ENCODE peak calls at places on chromosome 17, in eight cellular contexts. One of them, this sample, is unnamed.

GRCh38 chr17:28645576-28645939 is 600 bp upstream of the BLTP2 start:
- DNase-seq in IMR-90: no peak
- DNase-seq in HEK293T: no peak
- DNase-seq in activated naive CD8-positive, alpha-beta T cell treated with anti-CD3 and anti-CD28 coated beads, Interleukin-2, amount 50 U/mL, for 24 hours: no peak
- DNase-seq in PC-9: no peak
- DNase-seq in HS-5: no peak
- DNase-seq in C1 segment of cervical spinal cord: no peak
- DNase-seq in AG04450: no peak
- DNase-seq in this sample: peak; percentile 63

GRCh38 chr17:60161598-60162330 is 12.0 kb downstream of the CA4 start:
- DNase-seq in IMR-90: no peak
- DNase-seq in HEK293T: no peak
- DNase-seq in activated naive CD8-positive, alpha-beta T cell treated with anti-CD3 and anti-CD28 coated beads, Interleukin-2, amount 50 U/mL, for 24 hours: no peak
- DNase-seq in PC-9: no peak
- DNase-seq in HS-5: no peak
- DNase-seq in C1 segment of cervical spinal cord: no peak
- DNase-seq in AG04450: no peak
- DNase-seq in this sample: no peak

GRCh38 chr17:39175695-39176093 is 9.7 kb upstream of the ARL5C start:
- DNase-seq in IMR-90: no peak
- DNase-seq in HEK293T: no peak
- DNase-seq in activated naive CD8-positive, alpha-beta T cell treated with anti-CD3 and anti-CD28 coated beads, Interleukin-2, amount 50 U/mL, for 24 hours: no peak
- DNase-seq in PC-9: no peak
- DNase-seq in HS-5: no peak
- DNase-seq in C1 segment of cervical spinal cord: no peak
- DNase-seq in AG04450: no peak
- DNase-seq in this sample: no peak

GRCh38 chr17:55726440-55726839 is 3.8 kb upstream of the TMEM100 start:
- DNase-seq in IMR-90: peak; percentile 91
- DNase-seq in HEK293T: no peak
- DNase-seq in activated naive CD8-positive, alpha-beta T cell treated with anti-CD3 and anti-CD28 coated beads, Interleukin-2, amount 50 U/mL, for 24 hours: no peak
- DNase-seq in PC-9: no peak
- DNase-seq in HS-5: peak; percentile 81
- DNase-seq in C1 segment of cervical spinal cord: no peak
- DNase-seq in AG04450: peak; percentile 80
- DNase-seq in this sample: peak; percentile 84

GRCh38 chr17:2157081-2157480 is 102.2 kb downstream of the HIC1 start:
- DNase-seq in IMR-90: peak; percentile 66
- DNase-seq in HEK293T: no peak
- DNase-seq in activated naive CD8-positive, alpha-beta T cell treated with anti-CD3 and anti-CD28 coated beads, Interleukin-2, amount 50 U/mL, for 24 hours: no peak
- DNase-seq in PC-9: no peak
- DNase-seq in HS-5: no peak
- DNase-seq in C1 segment of cervical spinal cord: no peak
- DNase-seq in AG04450: no peak
- DNase-seq in this sample: peak; percentile 53

GRCh38 chr17:8152981-8153549 is 861 bp upstream of the PER1 start:
- DNase-seq in IMR-90: no peak
- DNase-seq in HEK293T: no peak
- DNase-seq in activated naive CD8-positive, alpha-beta T cell treated with anti-CD3 and anti-CD28 coated beads, Interleukin-2, amount 50 U/mL, for 24 hours: no peak
- DNase-seq in PC-9: no peak
- DNase-seq in HS-5: no peak
- DNase-seq in C1 segment of cervical spinal cord: peak; percentile 70
- DNase-seq in AG04450: no peak
- DNase-seq in this sample: peak; percentile 76

GRCh38 chr17:41544497-41544896 is 16.4 kb upstream of the KRT19 start:
- DNase-seq in IMR-90: no peak
- DNase-seq in HEK293T: no peak
- DNase-seq in activated naive CD8-positive, alpha-beta T cell treated with anti-CD3 and anti-CD28 coated beads, Interleukin-2, amount 50 U/mL, for 24 hours: no peak
- DNase-seq in PC-9: no peak
- DNase-seq in HS-5: no peak
- DNase-seq in C1 segment of cervical spinal cord: no peak
- DNase-seq in AG04450: no peak
- DNase-seq in this sample: no peak

GRCh38 chr17:72609501-72609900 is 483.0 kb downstream of the SLC39A11 start:
- DNase-seq in IMR-90: peak; percentile 38
- DNase-seq in HEK293T: no peak
- DNase-seq in activated naive CD8-positive, alpha-beta T cell treated with anti-CD3 and anti-CD28 coated beads, Interleukin-2, amount 50 U/mL, for 24 hours: no peak
- DNase-seq in PC-9: no peak
- DNase-seq in HS-5: no peak
- DNase-seq in C1 segment of cervical spinal cord: no peak
- DNase-seq in AG04450: no peak
- DNase-seq in this sample: no peak

GRCh38 chr17:82234211-82235055 is 5.6 kb downstream of the SLC16A3 start:
- DNase-seq in IMR-90: no peak
- DNase-seq in HEK293T: no peak
- DNase-seq in activated naive CD8-positive, alpha-beta T cell treated with anti-CD3 and anti-CD28 coated beads, Interleukin-2, amount 50 U/mL, for 24 hours: no peak
- DNase-seq in PC-9: peak; percentile 84
- DNase-seq in HS-5: no peak
- DNase-seq in C1 segment of cervical spinal cord: no peak
- DNase-seq in AG04450: no peak
- DNase-seq in this sample: no peak

GRCh38 chr17:28526381-28526780 is 20.2 kb downstream of the FOXN1 start:
- DNase-seq in IMR-90: no peak
- DNase-seq in HEK293T: no peak
- DNase-seq in activated naive CD8-positive, alpha-beta T cell treated with anti-CD3 and anti-CD28 coated beads, Interleukin-2, amount 50 U/mL, for 24 hours: no peak
- DNase-seq in PC-9: no peak
- DNase-seq in HS-5: no peak
- DNase-seq in C1 segment of cervical spinal cord: no peak
- DNase-seq in AG04450: no peak
- DNase-seq in this sample: no peak

GRCh38 chr17:82627827-82628226 is 20.4 kb downstream of the WDR45B start:
- DNase-seq in IMR-90: no peak
- DNase-seq in HEK293T: no peak
- DNase-seq in activated naive CD8-positive, alpha-beta T cell treated with anti-CD3 and anti-CD28 coated beads, Interleukin-2, amount 50 U/mL, for 24 hours: no peak
- DNase-seq in PC-9: no peak
- DNase-seq in HS-5: no peak
- DNase-seq in C1 segment of cervical spinal cord: no peak
- DNase-seq in AG04450: no peak
- DNase-seq in this sample: no peak

GRCh38 chr17:80252871-80253270 is 7.8 kb upstream of the RNF213 start:
- DNase-seq in IMR-90: no peak
- DNase-seq in HEK293T: peak; percentile 55
- DNase-seq in activated naive CD8-positive, alpha-beta T cell treated with anti-CD3 and anti-CD28 coated beads, Interleukin-2, amount 50 U/mL, for 24 hours: peak; percentile 86
- DNase-seq in PC-9: peak; percentile 78
- DNase-seq in HS-5: no peak
- DNase-seq in C1 segment of cervical spinal cord: no peak
- DNase-seq in AG04450: no peak
- DNase-seq in this sample: no peak

GRCh38 chr17:62923515-62924150 is 42.4 kb upstream of the TANC2 start:
- DNase-seq in IMR-90: no peak
- DNase-seq in HEK293T: no peak
- DNase-seq in activated naive CD8-positive, alpha-beta T cell treated with anti-CD3 and anti-CD28 coated beads, Interleukin-2, amount 50 U/mL, for 24 hours: no peak
- DNase-seq in PC-9: no peak
- DNase-seq in HS-5: no peak
- DNase-seq in C1 segment of cervical spinal cord: no peak
- DNase-seq in AG04450: no peak
- DNase-seq in this sample: no peak

GRCh38 chr17:81260641-81261040 is 21.5 kb downstream of the NDUFAF8 start:
- DNase-seq in IMR-90: no peak
- DNase-seq in HEK293T: no peak
- DNase-seq in activated naive CD8-positive, alpha-beta T cell treated with anti-CD3 and anti-CD28 coated beads, Interleukin-2, amount 50 U/mL, for 24 hours: no peak
- DNase-seq in PC-9: no peak
- DNase-seq in HS-5: no peak
- DNase-seq in C1 segment of cervical spinal cord: no peak
- DNase-seq in AG04450: no peak
- DNase-seq in this sample: no peak

GRCh38 chr17:74454197-74455024 is 12.0 kb upstream of the CD300A start:
- DNase-seq in IMR-90: peak; percentile 29
- DNase-seq in HEK293T: no peak
- DNase-seq in activated naive CD8-positive, alpha-beta T cell treated with anti-CD3 and anti-CD28 coated beads, Interleukin-2, amount 50 U/mL, for 24 hours: peak; percentile 83
- DNase-seq in PC-9: peak; percentile 84
- DNase-seq in HS-5: peak; percentile 32
- DNase-seq in C1 segment of cervical spinal cord: peak; percentile 73
- DNase-seq in AG04450: peak; percentile 4
- DNase-seq in this sample: peak; percentile 95

GRCh38 chr17:78038748-78039288 is 80.3 kb downstream of the TNRC6C start:
- DNase-seq in IMR-90: no peak
- DNase-seq in HEK293T: no peak
- DNase-seq in activated naive CD8-positive, alpha-beta T cell treated with anti-CD3 and anti-CD28 coated beads, Interleukin-2, amount 50 U/mL, for 24 hours: no peak
- DNase-seq in PC-9: no peak
- DNase-seq in HS-5: no peak
- DNase-seq in C1 segment of cervical spinal cord: no peak
- DNase-seq in AG04450: no peak
- DNase-seq in this sample: no peak

GRCh38 chr17:57211543-57211942 is 44.8 kb upstream of the MSI2 start:
- DNase-seq in IMR-90: peak; percentile 15
- DNase-seq in HEK293T: no peak
- DNase-seq in activated naive CD8-positive, alpha-beta T cell treated with anti-CD3 and anti-CD28 coated beads, Interleukin-2, amount 50 U/mL, for 24 hours: no peak
- DNase-seq in PC-9: no peak
- DNase-seq in HS-5: no peak
- DNase-seq in C1 segment of cervical spinal cord: no peak
- DNase-seq in AG04450: no peak
- DNase-seq in this sample: no peak

GRCh38 chr17:57892820-57893595 is 43.2 kb upstream of the MRPS23 start:
- DNase-seq in IMR-90: peak; percentile 98
- DNase-seq in HEK293T: peak; percentile 37
- DNase-seq in activated naive CD8-positive, alpha-beta T cell treated with anti-CD3 and anti-CD28 coated beads, Interleukin-2, amount 50 U/mL, for 24 hours: no peak
- DNase-seq in PC-9: peak; percentile 92
- DNase-seq in HS-5: peak; percentile 97
- DNase-seq in C1 segment of cervical spinal cord: peak; percentile 94
- DNase-seq in AG04450: peak; percentile 86
- DNase-seq in this sample: peak; percentile 99

This sample was measured in sigmoid colon.